ENCODE peak calls at places on chromosomes 3 and 15, in five cellular contexts. One of them, this sample, is unnamed.

GRCh38 chr15:40259021-40259420 is 20.2 kb downstream of the PAK6 start:
- DNase-seq in heart left ventricle: peak
- DNase-seq in bronchial epithelial cell: no peak
- DNase-seq in PC-3: no peak
- DNase-seq in GM10248: no peak
- DNase-seq in this sample: no peak

GRCh38 chr3:135009014-135009413 is 214.0 kb downstream of the EPHB1 start:
- DNase-seq in heart left ventricle: no peak
- DNase-seq in bronchial epithelial cell: no peak
- DNase-seq in PC-3: no peak
- DNase-seq in GM10248: no peak
- DNase-seq in this sample: no peak

GRCh38 chr3:147113293-147114045 is 292.9 kb downstream of the ZIC4 start:
- DNase-seq in heart left ventricle: no peak
- DNase-seq in bronchial epithelial cell: peak
- DNase-seq in PC-3: peak
- DNase-seq in GM10248: no peak
- DNase-seq in this sample: peak

GRCh38 chr3:146138904-146139303 is 22.1 kb downstream of the PLOD2 start:
- DNase-seq in heart left ventricle: no peak
- DNase-seq in bronchial epithelial cell: no peak
- DNase-seq in PC-3: no peak
- DNase-seq in GM10248: no peak
- DNase-seq in this sample: no peak

GRCh38 chr3:196632033-196632751 is 7.3 kb upstream of the NRROS start:
- DNase-seq in heart left ventricle: peak
- DNase-seq in bronchial epithelial cell: peak
- DNase-seq in PC-3: peak
- DNase-seq in GM10248: peak
- DNase-seq in this sample: peak

GRCh38 chr3:166519443-166519842 is 682.2 kb upstream of the BCHE start:
- DNase-seq in heart left ventricle: no peak
- DNase-seq in bronchial epithelial cell: no peak
- DNase-seq in PC-3: no peak
- DNase-seq in GM10248: no peak
- DNase-seq in this sample: no peak

GRCh38 chr3:1600206-1600605 is 498.5 kb upstream of the CNTN4 start:
- DNase-seq in heart left ventricle: no peak
- DNase-seq in bronchial epithelial cell: no peak
- DNase-seq in PC-3: no peak
- DNase-seq in GM10248: no peak
- DNase-seq in this sample: no peak

GRCh38 chr3:58948018-58948417 is 101.8 kb downstream of the CFAP20DC start:
- DNase-seq in heart left ventricle: no peak
- DNase-seq in bronchial epithelial cell: no peak
- DNase-seq in PC-3: no peak
- DNase-seq in GM10248: no peak
- DNase-seq in this sample: no peak

GRCh38 chr15:72379856-72380255 is 4.0 kb upstream of the HEXA start:
- DNase-seq in heart left ventricle: no peak
- DNase-seq in bronchial epithelial cell: no peak
- DNase-seq in PC-3: no peak
- DNase-seq in GM10248: no peak
- DNase-seq in this sample: no peak

GRCh38 chr3:72844436-72844999 is 3.7 kb downstream of the SHQ1 start:
- DNase-seq in heart left ventricle: no peak
- DNase-seq in bronchial epithelial cell: no peak
- DNase-seq in PC-3: no peak
- DNase-seq in GM10248: peak
- DNase-seq in this sample: no peak

GRCh38 chr3:10551821-10552630 is 46.6 kb upstream of the ATP2B2 start:
- DNase-seq in heart left ventricle: no peak
- DNase-seq in bronchial epithelial cell: peak
- DNase-seq in PC-3: peak
- DNase-seq in GM10248: no peak
- DNase-seq in this sample: peak

GRCh38 chr3:100045696-100046095 is 68.6 kb downstream of the FILIP1L start:
- DNase-seq in heart left ventricle: peak
- DNase-seq in bronchial epithelial cell: no peak
- DNase-seq in PC-3: peak
- DNase-seq in GM10248: no peak
- DNase-seq in this sample: peak

GRCh38 chr3:61602466-61602865 is 41.1 kb downstream of the PTPRG start:
- DNase-seq in heart left ventricle: no peak
- DNase-seq in bronchial epithelial cell: no peak
- DNase-seq in PC-3: no peak
- DNase-seq in GM10248: no peak
- DNase-seq in this sample: no peak

GRCh38 chr3:105823149-105823866 is 45.5 kb downstream of the CBLB start:
- DNase-seq in heart left ventricle: peak
- DNase-seq in bronchial epithelial cell: peak
- DNase-seq in PC-3: peak
- DNase-seq in GM10248: no peak
- DNase-seq in this sample: peak

GRCh38 chr3:16134173-16134928 is 40.1 kb upstream of the GALNT15 start:
- DNase-seq in heart left ventricle: no peak
- DNase-seq in bronchial epithelial cell: no peak
- DNase-seq in PC-3: no peak
- DNase-seq in GM10248: no peak
- DNase-seq in this sample: no peak

GRCh38 chr3:19046440-19046839 is 101.9 kb upstream of the KCNH8 start:
- DNase-seq in heart left ventricle: no peak
- DNase-seq in bronchial epithelial cell: no peak
- DNase-seq in PC-3: peak
- DNase-seq in GM10248: no peak
- DNase-seq in this sample: no peak

GRCh38 chr3:81425198-81425868 is 336.1 kb downstream of the GBE1 start:
- DNase-seq in heart left ventricle: no peak
- DNase-seq in bronchial epithelial cell: peak
- DNase-seq in PC-3: peak
- DNase-seq in GM10248: no peak
- DNase-seq in this sample: no peak

GRCh38 chr15:92149029-92149428 is 244.7 kb upstream of the ST8SIA2 start:
- DNase-seq in heart left ventricle: no peak
- DNase-seq in bronchial epithelial cell: no peak
- DNase-seq in PC-3: no peak
- DNase-seq in GM10248: no peak
- DNase-seq in this sample: no peak

GRCh38 chr3:30199855-30200254 is 406.5 kb upstream of the TGFBR2 start:
- DNase-seq in heart left ventricle: no peak
- DNase-seq in bronchial epithelial cell: no peak
- DNase-seq in PC-3: no peak
- DNase-seq in GM10248: no peak
- DNase-seq in this sample: no peak

GRCh38 chr3:184592411-184593200 is 31.0 kb downstream of the EPHB3 start:
- DNase-seq in heart left ventricle: peak
- DNase-seq in bronchial epithelial cell: no peak
- DNase-seq in PC-3: no peak
- DNase-seq in GM10248: no peak
- DNase-seq in this sample: no peak

GRCh38 chr3:52743152-52743551 is 27.6 kb downstream of the NEK4 start:
- DNase-seq in heart left ventricle: no peak
- DNase-seq in bronchial epithelial cell: no peak
- DNase-seq in PC-3: no peak
- DNase-seq in GM10248: no peak
- DNase-seq in this sample: no peak

GRCh38 chr3:100815583-100815982 is 106.3 kb downstream of the TFG start:
- DNase-seq in heart left ventricle: no peak
- DNase-seq in bronchial epithelial cell: no peak
- DNase-seq in PC-3: no peak
- DNase-seq in GM10248: no peak
- DNase-seq in this sample: no peak

GRCh38 chr3:52534281-52535183 is 875 bp upstream of the NT5DC2 start:
- DNase-seq in heart left ventricle: no peak
- DNase-seq in bronchial epithelial cell: peak
- DNase-seq in PC-3: peak
- DNase-seq in GM10248: no peak
- DNase-seq in this sample: peak

GRCh38 chr3:29581311-29581710 is 300.4 kb downstream of the RBMS3 start:
- DNase-seq in heart left ventricle: no peak
- DNase-seq in bronchial epithelial cell: no peak
- DNase-seq in PC-3: peak
- DNase-seq in GM10248: no peak
- DNase-seq in this sample: peak

GRCh38 chr3:85780806-85781205 is 822.0 kb downstream of the CADM2 start:
- DNase-seq in heart left ventricle: no peak
- DNase-seq in bronchial epithelial cell: no peak
- DNase-seq in PC-3: no peak
- DNase-seq in GM10248: no peak
- DNase-seq in this sample: no peak

GRCh38 chr3:33980252-33980651 is 181.8 kb downstream of the PDCD6IP start:
- DNase-seq in heart left ventricle: no peak
- DNase-seq in bronchial epithelial cell: peak
- DNase-seq in PC-3: peak
- DNase-seq in GM10248: no peak
- DNase-seq in this sample: peak

GRCh38 chr3:105868450-105868744 is 415 bp downstream of the CBLB start:
- DNase-seq in heart left ventricle: peak
- DNase-seq in bronchial epithelial cell: no peak
- DNase-seq in PC-3: peak
- DNase-seq in GM10248: peak
- DNase-seq in this sample: no peak

GRCh38 chr3:165195226-165195625 is 958 bp downstream of the SLITRK3 start:
- DNase-seq in heart left ventricle: no peak
- DNase-seq in bronchial epithelial cell: no peak
- DNase-seq in PC-3: no peak
- DNase-seq in GM10248: no peak
- DNase-seq in this sample: no peak

GRCh38 chr15:38576261-38576660 is 11.6 kb upstream of the RASGRP1 start:
- DNase-seq in heart left ventricle: no peak
- DNase-seq in bronchial epithelial cell: no peak
- DNase-seq in PC-3: no peak
- DNase-seq in GM10248: no peak
- DNase-seq in this sample: no peak

GRCh38 chr3:136943396-136943795 is 14.4 kb upstream of the IL20RB start:
- DNase-seq in heart left ventricle: no peak
- DNase-seq in bronchial epithelial cell: no peak
- DNase-seq in PC-3: no peak
- DNase-seq in GM10248: no peak
- DNase-seq in this sample: no peak

GRCh38 chr15:39127151-39127815 is 453.6 kb upstream of the THBS1 start:
- DNase-seq in heart left ventricle: no peak
- DNase-seq in bronchial epithelial cell: no peak
- DNase-seq in PC-3: peak
- DNase-seq in GM10248: no peak
- DNase-seq in this sample: no peak

GRCh38 chr15:69064649-69065048 is 50.2 kb downstream of the NOX5 start:
- DNase-seq in heart left ventricle: no peak
- DNase-seq in bronchial epithelial cell: no peak
- DNase-seq in PC-3: no peak
- DNase-seq in GM10248: no peak
- DNase-seq in this sample: no peak
- TF ChIP-seq CTCF in heart left ventricle: no peak
- TF ChIP-seq CTCF in bronchial epithelial cell: no peak
- TF ChIP-seq CTCF in PC-3: no peak
- TF ChIP-seq CTCF in GM10248: no peak
- TF ChIP-seq CTCF in this sample: no peak

GRCh38 chr15:26179906-26180305 is 316.8 kb upstream of the ATP10A start:
- DNase-seq in heart left ventricle: no peak
- DNase-seq in bronchial epithelial cell: peak
- DNase-seq in PC-3: peak
- DNase-seq in GM10248: no peak
- DNase-seq in this sample: no peak
- TF ChIP-seq CTCF in heart left ventricle: peak
- TF ChIP-seq CTCF in bronchial epithelial cell: no peak
- TF ChIP-seq CTCF in PC-3: peak
- TF ChIP-seq CTCF in GM10248: no peak
- TF ChIP-seq CTCF in this sample: no peak

GRCh38 chr3:175150812-175151411 is 291.8 kb downstream of the NAALADL2 start:
- DNase-seq in heart left ventricle: no peak
- DNase-seq in bronchial epithelial cell: peak
- DNase-seq in PC-3: peak
- DNase-seq in GM10248: no peak
- DNase-seq in this sample: peak
- TF ChIP-seq CTCF in heart left ventricle: no peak
- TF ChIP-seq CTCF in bronchial epithelial cell: no peak
- TF ChIP-seq CTCF in PC-3: no peak
- TF ChIP-seq CTCF in GM10248: no peak
- TF ChIP-seq CTCF in this sample: no peak

GRCh38 chr3:194769020-194769643 is 83.4 kb downstream of the FAM43A start:
- DNase-seq in heart left ventricle: peak
- DNase-seq in bronchial epithelial cell: peak
- DNase-seq in PC-3: peak
- DNase-seq in GM10248: peak
- DNase-seq in this sample: peak
- TF ChIP-seq CTCF in heart left ventricle: no peak
- TF ChIP-seq CTCF in bronchial epithelial cell: no peak
- TF ChIP-seq CTCF in PC-3: no peak
- TF ChIP-seq CTCF in GM10248: no peak
- TF ChIP-seq CTCF in this sample: no peak

GRCh38 chr3:195270079-195270349 is 945 bp downstream of the XXYLT1 start:
- DNase-seq in heart left ventricle: no peak
- DNase-seq in bronchial epithelial cell: no peak
- DNase-seq in PC-3: no peak
- DNase-seq in GM10248: no peak
- DNase-seq in this sample: no peak

GRCh38 chr3:195270350-195271115 is 426 bp downstream of the XXYLT1 start:
- DNase-seq in heart left ventricle: peak
- DNase-seq in bronchial epithelial cell: peak
- DNase-seq in PC-3: peak
- DNase-seq in GM10248: peak
- DNase-seq in this sample: peak

GRCh38 chr3:195269375-195270078 is 1.4 kb downstream of the XXYLT1 start:
- DNase-seq in heart left ventricle: no peak
- DNase-seq in bronchial epithelial cell: no peak
- DNase-seq in PC-3: no peak
- DNase-seq in GM10248: no peak
- DNase-seq in this sample: no peak

GRCh38 chr3:195271116-195271858 is at the start of gene XXYLT1:
- DNase-seq in heart left ventricle: peak
- DNase-seq in bronchial epithelial cell: peak
- DNase-seq in PC-3: peak
- DNase-seq in GM10248: peak
- DNase-seq in this sample: peak

GRCh38 chr3:195271859-195272243 is 892 bp upstream of the XXYLT1 start:
- DNase-seq in heart left ventricle: no peak
- DNase-seq in bronchial epithelial cell: no peak
- DNase-seq in PC-3: no peak
- DNase-seq in GM10248: no peak
- DNase-seq in this sample: no peak
- TF ChIP-seq CTCF in heart left ventricle: no peak
- TF ChIP-seq CTCF in bronchial epithelial cell: no peak
- TF ChIP-seq CTCF in PC-3: peak
- TF ChIP-seq CTCF in GM10248: no peak
- TF ChIP-seq CTCF in this sample: no peak